ENCODE peak calls at places on chromosome 16, in four cellular contexts. W is suprapubic skin, E is HCT116, D is GM12891. R is an unnamed sample.

GRCh38 chr16:54568897-54569807 is 282.6 kb upstream of the IRX3 start:
- DNase-seq in W (no peak), E (no peak), D (no peak), R (no peak)

GRCh38 chr16:86338403-86339115 is 171.8 kb upstream of the FOXF1 start:
- DNase-seq in W (no peak), E (no peak), D (no peak), R (no peak)

GRCh38 chr16:17395849-17396480 is 74.8 kb downstream of the XYLT1 start:
- DNase-seq in W (no peak), E (no peak), D (no peak), R (peak)

GRCh38 chr16:80591071-80591935 is 50.5 kb downstream of the DYNLRB2 start:
- DNase-seq in W (no peak), E (no peak), D (no peak), R (no peak)

GRCh38 chr16:10016761-10017160 is 165.5 kb downstream of the GRIN2A start:
- DNase-seq in W (no peak), E (no peak), D (no peak), R (no peak)

GRCh38 chr16:20291807-20292206 is 35.5 kb downstream of the GP2 start:
- DNase-seq in W (no peak), E (no peak), D (no peak), R (no peak)

GRCh38 chr16:49015189-49015540 is 266.5 kb downstream of the CBLN1 start:
- DNase-seq in W (no peak), E (no peak), D (no peak), R (no peak)

GRCh38 chr16:85888405-85889331 is 10.3 kb upstream of the IRF8 start:
- DNase-seq in W (no peak), E (no peak), D (peak), R (no peak)

GRCh38 chr16:76946879-76947278 is 244.1 kb upstream of the MON1B start:
- DNase-seq in W (no peak), E (peak), D (no peak), R (no peak)

GRCh38 chr16:3643095-3643730 is 11.3 kb upstream of the DNASE1 start:
- DNase-seq in W (peak), E (no peak), D (no peak), R (no peak)

GRCh38 chr16:27237229-27238015 is 31.1 kb downstream of the NSMCE1 start:
- DNase-seq in W (no peak), E (no peak), D (no peak), R (peak)

GRCh38 chr16:31130899-31131298 is 4.6 kb downstream of the PRSS8 start:
- DNase-seq in W (no peak), E (no peak), D (no peak), R (peak)

GRCh38 chr16:4266372-4266771 is 6.5 kb downstream of the TFAP4 start:
- DNase-seq in W (no peak), E (peak), D (no peak), R (no peak)

GRCh38 chr16:55297910-55298175 is 26.2 kb upstream of the IRX6 start:
- DNase-seq in W (no peak), E (no peak), D (no peak), R (no peak)

GRCh38 chr16:23668225-23668624 is 10.5 kb upstream of the PLK1 start:
- DNase-seq in W (no peak), E (no peak), D (no peak), R (no peak)

GRCh38 chr16:64892843-64893242 is 229.0 kb downstream of the CDH11 start:
- DNase-seq in W (no peak), E (no peak), D (no peak), R (no peak)

GRCh38 chr16:53131363-53132071 is 76.7 kb downstream of the CHD9 start:
- DNase-seq in W (peak), E (no peak), D (peak), R (peak)
- TF ChIP-seq POLR2AphosphoS5 in W (no peak), E (no peak), D (peak), R (peak)

GRCh38 chr16:57244463-57244766 is 644 bp upstream of the ARL2BP start:
- DNase-seq in W (no peak), E (no peak), D (no peak), R (no peak)

GRCh38 chr16:57245472-57246113 is 534 bp downstream of the ARL2BP start:
- DNase-seq in W (no peak), E (peak), D (no peak), R (no peak)

GRCh38 chr16:57244767-57245471 is at the start of gene ARL2BP:
- DNase-seq in W (peak), E (peak), D (peak), R (peak)

GRCh38 chr16:57240872-57241271 is 4.2 kb upstream of the ARL2BP start:
- DNase-seq in W (no peak), E (no peak), D (no peak), R (no peak)

GRCh38 chr16:57242650-57243049 is 2.4 kb upstream of the ARL2BP start:
- DNase-seq in W (no peak), E (no peak), D (no peak), R (no peak)
- TF ChIP-seq POLR2AphosphoS5 in W (no peak), E (no peak), D (no peak), R (no peak)

GRCh38 chr16:72098936-72099335 is 5.3 kb downstream of the DHX38 start:
- DNase-seq in W (no peak), E (no peak), D (no peak), R (no peak)

GRCh38 chr16:72092832-72093447 is 480 bp downstream of the TXNL4B start:
- DNase-seq in W (no peak), E (no peak), D (no peak), R (no peak)

GRCh38 chr16:72091217-72091616 is 2.2 kb downstream of the TXNL4B start:
- DNase-seq in W (no peak), E (no peak), D (no peak), R (no peak)

GRCh38 chr16:72093448-72094265 is at the start of the genes DHX38 and TXNL4B:
- DNase-seq in W (peak), E (peak), D (peak), R (peak)

DNA sequence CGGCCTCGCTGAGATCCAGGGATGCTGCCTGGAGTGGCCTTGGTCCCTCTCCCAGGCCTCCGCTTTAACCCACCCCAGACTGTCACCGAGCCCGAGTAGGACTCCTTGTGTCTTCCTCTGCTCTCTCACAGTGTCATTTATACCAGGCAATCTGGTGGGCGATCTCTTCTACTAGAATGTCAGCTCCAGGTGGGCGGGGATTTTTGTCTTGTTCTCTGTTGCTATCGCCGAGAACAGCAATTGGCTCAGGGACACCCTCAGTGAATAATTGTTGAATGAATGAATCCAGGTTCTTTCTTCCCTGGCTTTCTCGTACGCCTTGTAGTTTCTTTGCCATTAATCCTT is 591 bp downstream of the DHX38 start:
- DNase-seq in W (no peak), E (no peak), D (no peak), R (no peak)
- TF ChIP-seq POLR2AphosphoS5 in W (no peak), E (no peak), D (no peak), R (no peak)

GRCh38 chr16:72798212-72798611 is 249.7 kb downstream of the ZFHX3 start:
- DNase-seq in W (no peak), E (no peak), D (no peak), R (no peak)
- TF ChIP-seq POLR2AphosphoS5 in W (no peak), E (no peak), D (no peak), R (no peak)

GRCh38 chr16:60310836-60311445 is 1576.8 kb upstream of the GOT2 start:
- DNase-seq in W (no peak), E (no peak), D (no peak), R (no peak)
- TF ChIP-seq POLR2AphosphoS5 in W (no peak), E (no peak), D (no peak), R (no peak)

DNA sequence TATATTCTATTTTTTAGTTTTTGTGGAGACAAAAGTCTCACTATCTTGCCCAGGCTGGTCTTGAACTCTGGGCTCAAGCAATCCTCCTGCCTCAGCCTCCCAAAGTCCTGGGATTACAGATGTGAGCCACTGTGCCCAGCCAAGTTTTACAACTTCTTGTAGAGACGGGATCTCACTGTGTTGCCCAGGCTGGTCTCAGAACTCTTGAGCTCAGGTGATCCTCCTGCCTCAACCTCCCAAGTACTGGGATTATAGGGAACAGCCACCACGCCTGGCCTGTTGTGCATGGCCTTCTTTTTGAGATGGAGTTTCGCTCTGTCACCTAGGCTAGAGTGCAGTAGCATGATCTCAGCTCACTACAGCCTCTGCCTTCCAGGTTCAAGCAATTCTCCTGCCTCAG is 6.2 kb upstream of the CENPT start:
- DNase-seq in W (no peak), E (no peak), D (no peak), R (no peak)
- TF ChIP-seq POLR2AphosphoS5 in W (no peak), E (no peak), D (no peak), R (no peak)

GRCh38 chr16:81659249-81659648 is 119.8 kb upstream of the PLCG2 start:
- DNase-seq in W (no peak), E (no peak), D (no peak), R (no peak)

GRCh38 chr16:81655474-81656162 is 123.5 kb upstream of the PLCG2 start:
- DNase-seq in W (no peak), E (no peak), D (no peak), R (no peak)

GRCh38 chr16:81658373-81658772 is 120.7 kb upstream of the PLCG2 start:
- DNase-seq in W (no peak), E (no peak), D (no peak), R (no peak)

GRCh38 chr16:81657731-81658130 is 121.4 kb upstream of the PLCG2 start:
- DNase-seq in W (no peak), E (no peak), D (no peak), R (no peak)

GRCh38 chr16:81657224-81657623 is 121.9 kb upstream of the PLCG2 start:
- DNase-seq in W (no peak), E (no peak), D (no peak), R (no peak)
- TF ChIP-seq POLR2AphosphoS5 in W (no peak), E (no peak), D (no peak), R (no peak)

GRCh38 chr16:29802416-29802935 is 3.9 kb upstream of the MAZ start:
- DNase-seq in W (no peak), E (no peak), D (no peak), R (no peak)

GRCh38 chr16:29804455-29805231 is 1.7 kb upstream of the MAZ start:
- DNase-seq in W (no peak), E (no peak), D (no peak), R (no peak)

GRCh38 chr16:29805232-29806095 is 865 bp upstream of the MAZ start:
- DNase-seq in W (peak), E (peak), D (peak), R (peak)

GRCh38 chr16:29806096-29806579 is at the start of gene MAZ:
- DNase-seq in W (no peak), E (peak), D (no peak), R (peak)

GRCh38 chr16:29804020-29804419 is 2.3 kb upstream of the MAZ start:
- DNase-seq in W (no peak), E (no peak), D (no peak), R (no peak)
- TF ChIP-seq POLR2AphosphoS5 in W (no peak), E (no peak), D (no peak), R (no peak)

GRCh38 chr16:87778476-87778829 is 12.7 kb upstream of the KLHDC4 start:
- DNase-seq in W (no peak), E (no peak), D (no peak), R (no peak)

GRCh38 chr16:87784812-87785211 is 19.0 kb upstream of the KLHDC4 start:
- DNase-seq in W (no peak), E (no peak), D (no peak), R (no peak)

GRCh38 chr16:87778830-87779579 is 13.2 kb upstream of the KLHDC4 start:
- DNase-seq in W (peak), E (peak), D (peak), R (peak)

GRCh38 chr16:87780385-87780989 is 14.7 kb upstream of the KLHDC4 start:
- DNase-seq in W (no peak), E (no peak), D (no peak), R (no peak)
- TF ChIP-seq POLR2AphosphoS5 in W (no peak), E (no peak), D (no peak), R (no peak)

GRCh38 chr16:57544129-57544653 is 1.7 kb downstream of the ADGRG5 start:
- DNase-seq in W (peak), E (no peak), D (no peak), R (peak)
- TF ChIP-seq POLR2AphosphoS5 in W (no peak), E (no peak), D (peak), R (no peak)